ENCODE peak calls at places on chromosome 11, in five cellular contexts. One of them, this sample, is unnamed.

GRCh38 chr11:116948375-116948774 is 111.0 kb upstream of the APOA1 start:
- DNase-seq in neuronal stem cell: no peak
- DNase-seq in fibroblast of pulmonary artery: peak
- DNase-seq in AG04449: no peak
- DNase-seq in upper lobe of right lung: no peak
- DNase-seq in this sample: no peak

GRCh38 chr11:69239320-69240040 is 54.5 kb upstream of the MYEOV start:
- DNase-seq in AG04449: no peak
- DNase-seq in neuronal stem cell: no peak
- DNase-seq in fibroblast of pulmonary artery: no peak
- DNase-seq in upper lobe of right lung: no peak
- DNase-seq in this sample: no peak

GRCh38 chr11:118304227-118304808 is at the start of gene CD3E:
- DNase-seq in AG04449: no peak
- DNase-seq in neuronal stem cell: no peak
- DNase-seq in upper lobe of right lung: no peak
- DNase-seq in fibroblast of pulmonary artery: no peak
- DNase-seq in this sample: no peak

GRCh38 chr11:113014262-113014661 is 53.0 kb downstream of the NCAM1 start:
- DNase-seq in fibroblast of pulmonary artery: peak
- DNase-seq in upper lobe of right lung: no peak
- DNase-seq in neuronal stem cell: no peak
- DNase-seq in AG04449: no peak
- DNase-seq in this sample: peak

GRCh38 chr11:88421530-88421929 is 84.0 kb upstream of the CTSC start:
- DNase-seq in upper lobe of right lung: no peak
- DNase-seq in fibroblast of pulmonary artery: peak
- DNase-seq in neuronal stem cell: no peak
- DNase-seq in AG04449: no peak
- DNase-seq in this sample: no peak

GRCh38 chr11:15539645-15540044 is 424.9 kb downstream of the INSC start:
- DNase-seq in upper lobe of right lung: no peak
- DNase-seq in fibroblast of pulmonary artery: no peak
- DNase-seq in neuronal stem cell: no peak
- DNase-seq in AG04449: no peak
- DNase-seq in this sample: no peak

GRCh38 chr11:464316-464715 is 14.2 kb downstream of the PTDSS2 start:
- DNase-seq in neuronal stem cell: no peak
- DNase-seq in AG04449: no peak
- DNase-seq in fibroblast of pulmonary artery: no peak
- DNase-seq in upper lobe of right lung: no peak
- DNase-seq in this sample: no peak

GRCh38 chr11:62333768-62334167 is 3.5 kb upstream of the ASRGL1 start:
- DNase-seq in upper lobe of right lung: no peak
- DNase-seq in neuronal stem cell: no peak
- DNase-seq in AG04449: no peak
- DNase-seq in fibroblast of pulmonary artery: no peak
- DNase-seq in this sample: no peak

GRCh38 chr11:122817121-122817520 is 21.2 kb upstream of the CRTAM start:
- DNase-seq in neuronal stem cell: no peak
- DNase-seq in upper lobe of right lung: no peak
- DNase-seq in fibroblast of pulmonary artery: peak
- DNase-seq in AG04449: no peak
- DNase-seq in this sample: no peak

GRCh38 chr11:40281055-40281580 is 1178.3 kb downstream of the LRRC4C start:
- DNase-seq in fibroblast of pulmonary artery: peak
- DNase-seq in AG04449: no peak
- DNase-seq in upper lobe of right lung: no peak
- DNase-seq in neuronal stem cell: no peak
- DNase-seq in this sample: no peak

GRCh38 chr11:62547691-62548281 is 1.2 kb upstream of the AHNAK start:
- DNase-seq in fibroblast of pulmonary artery: no peak
- DNase-seq in AG04449: no peak
- DNase-seq in neuronal stem cell: no peak
- DNase-seq in upper lobe of right lung: no peak
- DNase-seq in this sample: no peak

GRCh38 chr11:117443269-117444186 is 115.9 kb downstream of the CEP164 start:
- DNase-seq in neuronal stem cell: peak
- DNase-seq in fibroblast of pulmonary artery: peak
- DNase-seq in upper lobe of right lung: peak
- DNase-seq in AG04449: no peak
- DNase-seq in this sample: peak

GRCh38 chr11:26121466-26121865 is 210.5 kb upstream of the ANO3 start:
- DNase-seq in neuronal stem cell: no peak
- DNase-seq in AG04449: no peak
- DNase-seq in fibroblast of pulmonary artery: no peak
- DNase-seq in upper lobe of right lung: no peak
- DNase-seq in this sample: no peak

GRCh38 chr11:14882196-14882595 is 9.8 kb downstream of the CYP2R1 start:
- DNase-seq in upper lobe of right lung: no peak
- DNase-seq in AG04449: no peak
- DNase-seq in neuronal stem cell: no peak
- DNase-seq in fibroblast of pulmonary artery: no peak
- DNase-seq in this sample: no peak

GRCh38 chr11:91373497-91373896 is 851.1 kb upstream of the FAT3 start:
- DNase-seq in upper lobe of right lung: no peak
- DNase-seq in AG04449: no peak
- DNase-seq in neuronal stem cell: no peak
- DNase-seq in fibroblast of pulmonary artery: no peak
- DNase-seq in this sample: no peak

GRCh38 chr11:14905104-14906033 is 13.3 kb upstream of the CYP2R1 start:
- DNase-seq in upper lobe of right lung: peak
- DNase-seq in fibroblast of pulmonary artery: peak
- DNase-seq in neuronal stem cell: no peak
- DNase-seq in AG04449: no peak
- DNase-seq in this sample: peak

GRCh38 chr11:97772696-97773095 is 1248.1 kb upstream of the CNTN5 start:
- DNase-seq in upper lobe of right lung: no peak
- DNase-seq in AG04449: no peak
- DNase-seq in fibroblast of pulmonary artery: peak
- DNase-seq in neuronal stem cell: no peak
- DNase-seq in this sample: peak

GRCh38 chr11:68840661-68841653 is 759 bp downstream of the CPT1A start:
- DNase-seq in neuronal stem cell: no peak
- DNase-seq in upper lobe of right lung: peak
- DNase-seq in AG04449: no peak
- DNase-seq in fibroblast of pulmonary artery: peak
- DNase-seq in this sample: peak

GRCh38 chr11:119478711-119479285 is 55.8 kb upstream of the THY1 start:
- DNase-seq in upper lobe of right lung: no peak
- DNase-seq in AG04449: no peak
- DNase-seq in neuronal stem cell: no peak
- DNase-seq in fibroblast of pulmonary artery: no peak
- DNase-seq in this sample: no peak

GRCh38 chr11:7826316-7826715 is 29.6 kb upstream of the OR5P2 start:
- DNase-seq in upper lobe of right lung: no peak
- DNase-seq in AG04449: no peak
- DNase-seq in neuronal stem cell: no peak
- DNase-seq in fibroblast of pulmonary artery: no peak
- DNase-seq in this sample: no peak

GRCh38 chr11:47617417-47617809 is 23.2 kb upstream of the C1QTNF4 start:
- DNase-seq in neuronal stem cell: no peak
- DNase-seq in AG04449: no peak
- DNase-seq in fibroblast of pulmonary artery: peak
- DNase-seq in upper lobe of right lung: no peak
- DNase-seq in this sample: peak

GRCh38 chr11:114074546-114075342 is 15.2 kb downstream of the ZBTB16 start:
- DNase-seq in upper lobe of right lung: no peak
- DNase-seq in fibroblast of pulmonary artery: no peak
- DNase-seq in AG04449: no peak
- DNase-seq in neuronal stem cell: no peak
- DNase-seq in this sample: no peak

GRCh38 chr11:10320164-10320563 is 15.3 kb downstream of the ADM start:
- DNase-seq in fibroblast of pulmonary artery: no peak
- DNase-seq in neuronal stem cell: no peak
- DNase-seq in upper lobe of right lung: no peak
- DNase-seq in AG04449: no peak
- DNase-seq in this sample: no peak

GRCh38 chr11:76637491-76638266 is 32.9 kb downstream of the LRRC32 start:
- DNase-seq in AG04449: no peak
- DNase-seq in upper lobe of right lung: peak
- DNase-seq in neuronal stem cell: no peak
- DNase-seq in fibroblast of pulmonary artery: no peak
- DNase-seq in this sample: no peak

GRCh38 chr11:69657911-69658605 is 17.1 kb downstream of the LTO1 start:
- DNase-seq in AG04449: no peak
- DNase-seq in fibroblast of pulmonary artery: peak
- DNase-seq in upper lobe of right lung: peak
- DNase-seq in neuronal stem cell: peak
- DNase-seq in this sample: peak

GRCh38 chr11:117625237-117625636 is 171.8 kb downstream of the DSCAML1 start:
- DNase-seq in neuronal stem cell: no peak
- DNase-seq in fibroblast of pulmonary artery: no peak
- DNase-seq in upper lobe of right lung: peak
- DNase-seq in AG04449: no peak
- DNase-seq in this sample: no peak

GRCh38 chr11:67006029-67006884 is 16.7 kb upstream of the SYT12 start:
- DNase-seq in upper lobe of right lung: no peak
- DNase-seq in neuronal stem cell: no peak
- DNase-seq in AG04449: no peak
- DNase-seq in fibroblast of pulmonary artery: peak
- DNase-seq in this sample: no peak

GRCh38 chr11:92552942-92553341 is 328.3 kb downstream of the FAT3 start:
- DNase-seq in upper lobe of right lung: no peak
- DNase-seq in AG04449: no peak
- DNase-seq in neuronal stem cell: no peak
- DNase-seq in fibroblast of pulmonary artery: peak
- DNase-seq in this sample: no peak

GRCh38 chr11:75777461-75778110 is 9.0 kb downstream of the DGAT2 start:
- DNase-seq in upper lobe of right lung: no peak
- DNase-seq in AG04449: no peak
- DNase-seq in fibroblast of pulmonary artery: peak
- DNase-seq in neuronal stem cell: no peak
- DNase-seq in this sample: no peak

GRCh38 chr11:89433278-89433677 is 57.9 kb downstream of the NOX4 start:
- DNase-seq in upper lobe of right lung: no peak
- DNase-seq in fibroblast of pulmonary artery: no peak
- DNase-seq in neuronal stem cell: no peak
- DNase-seq in AG04449: no peak
- DNase-seq in this sample: no peak

GRCh38 chr11:107576497-107577086 is 11.1 kb upstream of the ALKBH8 start:
- DNase-seq in upper lobe of right lung: no peak
- DNase-seq in fibroblast of pulmonary artery: peak
- DNase-seq in neuronal stem cell: peak
- DNase-seq in AG04449: no peak
- DNase-seq in this sample: peak

GRCh38 chr11:76314741-76315090 is 66.2 kb downstream of the THAP12 start:
- DNase-seq in AG04449: peak
- DNase-seq in upper lobe of right lung: no peak
- DNase-seq in neuronal stem cell: no peak
- DNase-seq in fibroblast of pulmonary artery: peak
- DNase-seq in this sample: no peak

GRCh38 chr11:40393511-40393910 is 1065.9 kb downstream of the LRRC4C start:
- DNase-seq in AG04449: no peak
- DNase-seq in neuronal stem cell: no peak
- DNase-seq in fibroblast of pulmonary artery: no peak
- DNase-seq in upper lobe of right lung: no peak
- DNase-seq in this sample: no peak

GRCh38 chr11:30392221-30392784 is 69.4 kb downstream of the ARL14EP start:
- DNase-seq in upper lobe of right lung: no peak
- DNase-seq in neuronal stem cell: no peak
- DNase-seq in fibroblast of pulmonary artery: peak
- DNase-seq in AG04449: no peak
- DNase-seq in this sample: peak

GRCh38 chr11:86509579-86509978 is 134.9 kb downstream of the CCDC81 start:
- DNase-seq in neuronal stem cell: no peak
- DNase-seq in AG04449: no peak
- DNase-seq in upper lobe of right lung: no peak
- DNase-seq in fibroblast of pulmonary artery: no peak
- DNase-seq in this sample: no peak

GRCh38 chr11:86513138-86513537 is 138.5 kb downstream of the CCDC81 start:
- DNase-seq in AG04449: no peak
- DNase-seq in upper lobe of right lung: no peak
- DNase-seq in neuronal stem cell: no peak
- DNase-seq in fibroblast of pulmonary artery: no peak
- DNase-seq in this sample: no peak

GRCh38 chr11:86510674-86511073 is 136.0 kb downstream of the CCDC81 start:
- DNase-seq in upper lobe of right lung: no peak
- DNase-seq in neuronal stem cell: no peak
- DNase-seq in AG04449: no peak
- DNase-seq in fibroblast of pulmonary artery: no peak
- DNase-seq in this sample: no peak

GRCh38 chr11:86510097-86510496 is 135.4 kb downstream of the CCDC81 start:
- DNase-seq in upper lobe of right lung: no peak
- DNase-seq in fibroblast of pulmonary artery: no peak
- DNase-seq in neuronal stem cell: no peak
- DNase-seq in AG04449: no peak
- DNase-seq in this sample: no peak

GRCh38 chr11:86511086-86511551 is 136.4 kb downstream of the CCDC81 start:
- DNase-seq in AG04449: peak
- DNase-seq in neuronal stem cell: no peak
- DNase-seq in fibroblast of pulmonary artery: peak
- DNase-seq in upper lobe of right lung: no peak
- DNase-seq in this sample: no peak
- H3K4me3 ChIP-seq in AG04449: no peak
- H3K4me3 ChIP-seq in neuronal stem cell: no peak
- H3K4me3 ChIP-seq in fibroblast of pulmonary artery: no peak
- H3K4me3 ChIP-seq in upper lobe of right lung: no peak
- H3K4me3 ChIP-seq in this sample: no peak

DNA sequence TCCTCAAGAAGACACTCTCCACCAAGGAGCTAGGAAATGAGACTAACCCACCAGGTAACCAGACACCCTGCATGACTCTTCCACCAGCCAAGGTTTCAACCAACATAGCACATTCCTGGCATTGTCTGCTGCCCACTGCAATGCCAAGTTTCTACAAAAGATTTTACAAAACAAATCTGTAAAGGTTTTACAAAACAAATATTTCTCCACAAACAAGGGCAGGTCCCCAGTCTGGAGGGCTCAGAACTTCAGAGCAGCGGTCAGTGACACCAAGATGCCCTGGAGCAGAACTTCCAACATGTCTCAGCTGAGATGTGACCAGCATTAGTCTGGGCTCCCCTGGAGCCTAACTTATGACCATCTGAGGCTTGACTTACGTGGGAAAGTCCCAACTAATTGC is 14.0 kb downstream of the GALNT18 start:
- DNase-seq in neuronal stem cell: no peak
- DNase-seq in upper lobe of right lung: no peak
- DNase-seq in fibroblast of pulmonary artery: no peak
- DNase-seq in AG04449: no peak
- DNase-seq in this sample: no peak
- H3K4me3 ChIP-seq in neuronal stem cell: no peak
- H3K4me3 ChIP-seq in upper lobe of right lung: no peak
- H3K4me3 ChIP-seq in fibroblast of pulmonary artery: no peak
- H3K4me3 ChIP-seq in AG04449: no peak
- H3K4me3 ChIP-seq in this sample: no peak

GRCh38 chr11:124868322-124869274 is 3.4 kb downstream of the ROBO3 start:
- DNase-seq in fibroblast of pulmonary artery: no peak
- DNase-seq in upper lobe of right lung: no peak
- DNase-seq in neuronal stem cell: no peak
- DNase-seq in AG04449: no peak
- DNase-seq in this sample: no peak
- H3K4me3 ChIP-seq in fibroblast of pulmonary artery: no peak
- H3K4me3 ChIP-seq in upper lobe of right lung: no peak
- H3K4me3 ChIP-seq in neuronal stem cell: no peak
- H3K4me3 ChIP-seq in AG04449: no peak
- H3K4me3 ChIP-seq in this sample: no peak

GRCh38 chr11:130448416-130449068 is at the start of gene ADAMTS15:
- DNase-seq in upper lobe of right lung: peak
- DNase-seq in neuronal stem cell: peak
- DNase-seq in fibroblast of pulmonary artery: peak
- DNase-seq in AG04449: no peak
- DNase-seq in this sample: peak
- H3K4me3 ChIP-seq in upper lobe of right lung: peak
- H3K4me3 ChIP-seq in neuronal stem cell: peak
- H3K4me3 ChIP-seq in fibroblast of pulmonary artery: peak
- H3K4me3 ChIP-seq in AG04449: peak
- H3K4me3 ChIP-seq in this sample: peak

GRCh38 chr11:102920118-102920684 is 35.3 kb downstream of the MMP13 start:
- DNase-seq in fibroblast of pulmonary artery: no peak
- DNase-seq in neuronal stem cell: no peak
- DNase-seq in upper lobe of right lung: no peak
- DNase-seq in AG04449: no peak
- DNase-seq in this sample: no peak
- H3K4me3 ChIP-seq in fibroblast of pulmonary artery: no peak
- H3K4me3 ChIP-seq in neuronal stem cell: no peak
- H3K4me3 ChIP-seq in upper lobe of right lung: no peak
- H3K4me3 ChIP-seq in AG04449: no peak
- H3K4me3 ChIP-seq in this sample: no peak

This sample was measured in cardiac muscle cell.